ENCODE peak calls at places on chromosomes 1 and 21, in six cellular contexts. One of them, this sample, is unnamed.
A peak's percentile ranks its signal among the peaks of the same experiment; 100 is the strongest.

GRCh38 chr1:178010674-178011073 is 40.8 kb upstream of the SEC16B start:
- DNase-seq in right cardiac atrium: no peak
- DNase-seq in DND-41: no peak
- DNase-seq in breast epithelium: no peak
- DNase-seq in Caco-2: no peak
- DNase-seq in IMR-90: peak; percentile 37
- DNase-seq in this sample: no peak

GRCh38 chr1:31380181-31380580 is 7.3 kb upstream of the FABP3 start:
- DNase-seq in right cardiac atrium: no peak
- DNase-seq in DND-41: no peak
- DNase-seq in breast epithelium: peak; percentile 89
- DNase-seq in Caco-2: no peak
- DNase-seq in IMR-90: no peak
- DNase-seq in this sample: no peak

GRCh38 chr1:204130989-204131892 is 20.6 kb downstream of the ETNK2 start:
- DNase-seq in right cardiac atrium: peak; percentile 73
- DNase-seq in DND-41: no peak
- DNase-seq in breast epithelium: peak; percentile 34
- DNase-seq in Caco-2: no peak
- DNase-seq in IMR-90: peak; percentile 89
- DNase-seq in this sample: no peak

GRCh38 chr1:83802023-83802422 is 196.9 kb downstream of the TTLL7 start:
- DNase-seq in right cardiac atrium: no peak
- DNase-seq in DND-41: no peak
- DNase-seq in breast epithelium: no peak
- DNase-seq in Caco-2: no peak
- DNase-seq in IMR-90: no peak
- DNase-seq in this sample: no peak

GRCh38 chr1:145990249-145991097 is 5.9 kb downstream of the TXNIP start:
- DNase-seq in right cardiac atrium: no peak
- DNase-seq in DND-41: no peak
- DNase-seq in breast epithelium: no peak
- DNase-seq in Caco-2: no peak
- DNase-seq in IMR-90: no peak
- DNase-seq in this sample: no peak

GRCh38 chr21:44765231-44766013 is 36.2 kb downstream of the UBE2G2 start:
- DNase-seq in right cardiac atrium: no peak
- DNase-seq in DND-41: peak; percentile 21
- DNase-seq in breast epithelium: no peak
- DNase-seq in Caco-2: no peak
- DNase-seq in IMR-90: no peak
- DNase-seq in this sample: no peak

GRCh38 chr1:8763888-8764287 is 53.6 kb downstream of the RERE start:
- DNase-seq in right cardiac atrium: no peak
- DNase-seq in DND-41: no peak
- DNase-seq in breast epithelium: no peak
- DNase-seq in Caco-2: no peak
- DNase-seq in IMR-90: peak; percentile 9
- DNase-seq in this sample: no peak

GRCh38 chr1:64982134-64982533 is 15.8 kb upstream of the JAK1 start:
- DNase-seq in right cardiac atrium: no peak
- DNase-seq in DND-41: no peak
- DNase-seq in breast epithelium: no peak
- DNase-seq in Caco-2: no peak
- DNase-seq in IMR-90: no peak
- DNase-seq in this sample: no peak

GRCh38 chr1:15248238-15248637 is 1.2 kb downstream of the FHAD1 start:
- DNase-seq in right cardiac atrium: no peak
- DNase-seq in DND-41: no peak
- DNase-seq in breast epithelium: no peak
- DNase-seq in Caco-2: no peak
- DNase-seq in IMR-90: no peak
- DNase-seq in this sample: no peak

GRCh38 chr1:6924891-6925290 is 139.6 kb downstream of the CAMTA1 start:
- DNase-seq in right cardiac atrium: peak; percentile 76
- DNase-seq in DND-41: no peak
- DNase-seq in breast epithelium: no peak
- DNase-seq in Caco-2: no peak
- DNase-seq in IMR-90: no peak
- DNase-seq in this sample: no peak

GRCh38 chr1:245807306-245807705 is 652.5 kb downstream of the KIF26B start:
- DNase-seq in right cardiac atrium: no peak
- DNase-seq in DND-41: no peak
- DNase-seq in breast epithelium: no peak
- DNase-seq in Caco-2: no peak
- DNase-seq in IMR-90: no peak
- DNase-seq in this sample: no peak

GRCh38 chr21:41681336-41681801 is 85.5 kb downstream of the RIPK4 start:
- DNase-seq in right cardiac atrium: no peak
- DNase-seq in DND-41: no peak
- DNase-seq in breast epithelium: peak; percentile 83
- DNase-seq in Caco-2: no peak
- DNase-seq in IMR-90: no peak
- DNase-seq in this sample: no peak

GRCh38 chr1:23743287-23744052 is at the start of gene ELOA:
- DNase-seq in right cardiac atrium: peak; percentile 92
- DNase-seq in DND-41: peak; percentile 85
- DNase-seq in breast epithelium: peak; percentile 31
- DNase-seq in Caco-2: peak; percentile 56
- DNase-seq in IMR-90: peak; percentile 53
- DNase-seq in this sample: peak; percentile 79

GRCh38 chr21:37562920-37563640 is 196.5 kb downstream of the DYRK1A start:
- DNase-seq in right cardiac atrium: peak; percentile 67
- DNase-seq in DND-41: no peak
- DNase-seq in breast epithelium: no peak
- DNase-seq in Caco-2: no peak
- DNase-seq in IMR-90: no peak
- DNase-seq in this sample: no peak

GRCh38 chr1:116711061-116711582 is 43.1 kb upstream of the CD2 start:
- DNase-seq in right cardiac atrium: peak; percentile 57
- DNase-seq in DND-41: peak; percentile 45
- DNase-seq in breast epithelium: no peak
- DNase-seq in Caco-2: no peak
- DNase-seq in IMR-90: no peak
- DNase-seq in this sample: no peak

GRCh38 chr1:3073520-3074296 is 4.7 kb downstream of the PRDM16 start:
- DNase-seq in right cardiac atrium: peak; percentile 30
- DNase-seq in DND-41: no peak
- DNase-seq in breast epithelium: no peak
- DNase-seq in Caco-2: no peak
- DNase-seq in IMR-90: no peak
- DNase-seq in this sample: no peak

GRCh38 chr1:192474080-192474683 is 101.4 kb upstream of the RGS1 start:
- DNase-seq in right cardiac atrium: no peak
- DNase-seq in DND-41: no peak
- DNase-seq in breast epithelium: no peak
- DNase-seq in Caco-2: no peak
- DNase-seq in IMR-90: peak; percentile 23
- DNase-seq in this sample: no peak

GRCh38 chr1:185813401-185813979 is 79.3 kb downstream of the HMCN1 start:
- DNase-seq in right cardiac atrium: no peak
- DNase-seq in DND-41: no peak
- DNase-seq in breast epithelium: no peak
- DNase-seq in Caco-2: no peak
- DNase-seq in IMR-90: peak; percentile 73
- DNase-seq in this sample: no peak

GRCh38 chr1:225915538-225915991 is 8.5 kb downstream of the PYCR2 start:
- DNase-seq in right cardiac atrium: no peak
- DNase-seq in DND-41: no peak
- DNase-seq in breast epithelium: no peak
- DNase-seq in Caco-2: no peak
- DNase-seq in IMR-90: no peak
- DNase-seq in this sample: no peak

GRCh38 chr1:208211901-208212843 is 32.0 kb downstream of the PLXNA2 start:
- DNase-seq in right cardiac atrium: peak; percentile 76
- DNase-seq in DND-41: no peak
- DNase-seq in breast epithelium: no peak
- DNase-seq in Caco-2: no peak
- DNase-seq in IMR-90: no peak
- DNase-seq in this sample: no peak

GRCh38 chr1:217911908-217912307 is 280.8 kb downstream of the SPATA17 start:
- DNase-seq in right cardiac atrium: peak; percentile 50
- DNase-seq in DND-41: peak; percentile 6
- DNase-seq in breast epithelium: no peak
- DNase-seq in Caco-2: no peak
- DNase-seq in IMR-90: no peak
- DNase-seq in this sample: no peak

GRCh38 chr21:38486221-38486620 is 12.1 kb downstream of the ERG start:
- DNase-seq in right cardiac atrium: no peak
- DNase-seq in DND-41: no peak
- DNase-seq in breast epithelium: no peak
- DNase-seq in Caco-2: no peak
- DNase-seq in IMR-90: peak; percentile 32
- DNase-seq in this sample: no peak

GRCh38 chr1:226473325-226473724 is 65.4 kb upstream of the PARP1 start:
- DNase-seq in right cardiac atrium: no peak
- DNase-seq in DND-41: no peak
- DNase-seq in breast epithelium: no peak
- DNase-seq in Caco-2: no peak
- DNase-seq in IMR-90: no peak
- DNase-seq in this sample: no peak

DNA sequence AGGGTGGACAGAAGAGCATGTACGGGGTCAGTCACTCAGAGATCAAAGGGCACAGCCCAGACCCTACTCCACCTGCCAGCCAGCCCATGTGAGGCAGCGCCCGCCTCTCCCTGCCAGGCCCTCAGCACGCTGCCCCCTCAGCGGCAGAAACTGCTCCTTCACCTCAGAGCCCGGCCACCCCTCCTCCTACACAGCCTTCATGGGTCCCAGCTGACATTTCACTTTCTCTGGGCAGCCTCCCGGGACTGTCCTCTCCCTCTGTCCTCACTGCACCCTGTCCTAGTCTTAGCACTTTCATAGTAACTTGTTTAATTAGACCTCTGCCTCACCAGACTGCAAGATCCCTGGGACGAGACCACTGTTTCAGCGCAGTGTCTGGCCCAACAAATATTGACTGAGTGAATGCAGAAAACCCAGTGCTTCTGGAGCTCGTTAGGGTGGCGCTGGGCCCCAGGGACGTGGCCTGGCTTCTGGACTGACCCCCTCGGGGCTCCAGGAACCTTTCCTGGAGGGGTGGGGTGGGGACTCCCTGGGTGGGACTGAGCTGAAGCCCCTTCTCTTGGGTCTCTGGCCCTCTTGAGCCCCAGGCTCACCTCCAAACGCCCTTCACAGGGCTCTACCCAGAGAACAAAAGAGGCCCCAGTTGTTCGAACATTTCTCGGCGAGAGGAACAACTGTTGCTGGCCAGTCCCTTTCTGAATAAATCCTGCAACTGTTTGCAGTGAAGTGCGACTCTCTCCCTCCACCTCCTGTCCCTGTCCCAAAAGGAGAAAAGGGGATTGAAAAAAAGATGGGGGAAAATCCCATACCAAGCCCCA is 114.9 kb downstream of the CASZ1 start:
- DNase-seq in right cardiac atrium: no peak
- DNase-seq in DND-41: no peak
- DNase-seq in breast epithelium: no peak
- DNase-seq in Caco-2: no peak
- DNase-seq in IMR-90: no peak
- DNase-seq in this sample: no peak
- H3K4me1 ChIP-seq in right cardiac atrium: peaks cover 31% of the 10 kb centered on the region
- H3K4me1 ChIP-seq in DND-41: peaks cover 4% of the 10 kb centered on the region
- H3K4me1 ChIP-seq in breast epithelium: peaks cover 10% of the 10 kb centered on the region
- H3K4me1 ChIP-seq in Caco-2: peaks cover 9% of the 10 kb centered on the region
- H3K4me1 ChIP-seq in IMR-90: peaks cover 11% of the 10 kb centered on the region
- H3K4me1 ChIP-seq in this sample: peaks cover 100% of the 10 kb centered on the region

GRCh38 chr1:54279457-54279856 is 79.5 kb downstream of the MRPL37 start:
- DNase-seq in right cardiac atrium: no peak
- DNase-seq in DND-41: no peak
- DNase-seq in breast epithelium: no peak
- DNase-seq in Caco-2: no peak
- DNase-seq in IMR-90: no peak
- DNase-seq in this sample: no peak
- H3K4me1 ChIP-seq in right cardiac atrium: peaks cover 41% of the 10 kb centered on the region
- H3K4me1 ChIP-seq in DND-41: peaks cover 28% of the 10 kb centered on the region
- H3K4me1 ChIP-seq in breast epithelium: peaks cover 16% of the 10 kb centered on the region
- H3K4me1 ChIP-seq in Caco-2: peaks cover 16% of the 10 kb centered on the region
- H3K4me1 ChIP-seq in IMR-90: peaks cover 51% of the 10 kb centered on the region
- H3K4me1 ChIP-seq in this sample: peaks cover 74% of the 10 kb centered on the region

GRCh38 chr1:211642870-211643269 is 32.6 kb downstream of the NEK2 start:
- DNase-seq in right cardiac atrium: no peak
- DNase-seq in DND-41: no peak
- DNase-seq in breast epithelium: no peak
- DNase-seq in Caco-2: peak; percentile 12
- DNase-seq in IMR-90: no peak
- DNase-seq in this sample: no peak

GRCh38 chr1:211639500-211640361 is 35.7 kb downstream of the NEK2 start:
- DNase-seq in right cardiac atrium: no peak
- DNase-seq in DND-41: no peak
- DNase-seq in breast epithelium: no peak
- DNase-seq in Caco-2: peak; percentile 66
- DNase-seq in IMR-90: peak; percentile 97
- DNase-seq in this sample: no peak

GRCh38 chr1:211644653-211645052 is 30.8 kb downstream of the NEK2 start:
- DNase-seq in right cardiac atrium: no peak
- DNase-seq in DND-41: no peak
- DNase-seq in breast epithelium: no peak
- DNase-seq in Caco-2: no peak
- DNase-seq in IMR-90: no peak
- DNase-seq in this sample: no peak

GRCh38 chr1:211643324-211644212 is 31.9 kb downstream of the NEK2 start:
- DNase-seq in right cardiac atrium: no peak
- DNase-seq in DND-41: peak; percentile 56
- DNase-seq in breast epithelium: peak; percentile 89
- DNase-seq in Caco-2: peak; percentile 93
- DNase-seq in IMR-90: no peak
- DNase-seq in this sample: no peak

GRCh38 chr1:211641942-211642341 is 33.5 kb downstream of the NEK2 start:
- DNase-seq in right cardiac atrium: no peak
- DNase-seq in DND-41: no peak
- DNase-seq in breast epithelium: no peak
- DNase-seq in Caco-2: peak; percentile 5
- DNase-seq in IMR-90: no peak
- DNase-seq in this sample: no peak
- H3K4me1 ChIP-seq in right cardiac atrium: peaks cover 2% of the 10 kb centered on the region
- H3K4me1 ChIP-seq in DND-41: peaks cover 6% of the 10 kb centered on the region
- H3K4me1 ChIP-seq in breast epithelium: no peaks in the 10 kb centered on the region
- H3K4me1 ChIP-seq in Caco-2: peaks cover 60% of the 10 kb centered on the region
- H3K4me1 ChIP-seq in IMR-90: peaks cover 13% of the 10 kb centered on the region
- H3K4me1 ChIP-seq in this sample: peaks cover 24% of the 10 kb centered on the region

GRCh38 chr21:15051652-15052554 is 12.9 kb downstream of the NRIP1 start:
- DNase-seq in right cardiac atrium: no peak
- DNase-seq in DND-41: no peak
- DNase-seq in breast epithelium: no peak
- DNase-seq in Caco-2: no peak
- DNase-seq in IMR-90: peak; percentile 47
- DNase-seq in this sample: no peak

GRCh38 chr21:15050588-15051377 is 14.0 kb downstream of the NRIP1 start:
- DNase-seq in right cardiac atrium: no peak
- DNase-seq in DND-41: peak; percentile 40
- DNase-seq in breast epithelium: no peak
- DNase-seq in Caco-2: no peak
- DNase-seq in IMR-90: no peak
- DNase-seq in this sample: no peak

GRCh38 chr21:15054606-15055239 is 10.1 kb downstream of the NRIP1 start:
- DNase-seq in right cardiac atrium: no peak
- DNase-seq in DND-41: no peak
- DNase-seq in breast epithelium: no peak
- DNase-seq in Caco-2: no peak
- DNase-seq in IMR-90: no peak
- DNase-seq in this sample: no peak

GRCh38 chr21:15054089-15054488 is 10.7 kb downstream of the NRIP1 start:
- DNase-seq in right cardiac atrium: peak; percentile 40
- DNase-seq in DND-41: peak; percentile 48
- DNase-seq in breast epithelium: no peak
- DNase-seq in Caco-2: no peak
- DNase-seq in IMR-90: no peak
- DNase-seq in this sample: no peak

GRCh38 chr21:15053531-15053930 is 11.3 kb downstream of the NRIP1 start:
- DNase-seq in right cardiac atrium: no peak
- DNase-seq in DND-41: no peak
- DNase-seq in breast epithelium: no peak
- DNase-seq in Caco-2: no peak
- DNase-seq in IMR-90: no peak
- DNase-seq in this sample: no peak
- H3K4me1 ChIP-seq in right cardiac atrium: peaks cover 7% of the 10 kb centered on the region
- H3K4me1 ChIP-seq in DND-41: peaks cover 49% of the 10 kb centered on the region
- H3K4me1 ChIP-seq in breast epithelium: no peaks in the 10 kb centered on the region
- H3K4me1 ChIP-seq in Caco-2: peaks cover 2% of the 10 kb centered on the region
- H3K4me1 ChIP-seq in IMR-90: peaks cover 11% of the 10 kb centered on the region
- H3K4me1 ChIP-seq in this sample: peaks cover 100% of the 10 kb centered on the region